ENCODE peak calls at places on chromosomes 12 and 14, in seven cellular contexts. Z, W, U, T, L, Y and Q are unnamed samples.
A peak's percentile ranks its signal among the peaks of the same experiment; 100 is the strongest.

GRCh38 chr14:65461730-65462129 is 49.2 kb downstream of the FUT8 start:
- DNase-seq in T (peak; percentile 43), Y (peak; percentile 28), W (no peak), Z (peak; percentile 30), L (no peak), U (no peak), Q (peak; percentile 34)

GRCh38 chr14:75522224-75522764 is at the start of gene BATF:
- DNase-seq in Y (no peak), Z (no peak), W (no peak), T (peak; percentile 74), U (no peak), L (peak; percentile 60), Q (no peak)

GRCh38 chr14:61491876-61492440 is 170.6 kb downstream of the PRKCH start:
- DNase-seq in U (no peak), W (no peak), Y (no peak), L (no peak), T (no peak), Z (no peak), Q (no peak)

GRCh38 chr14:70660967-70661871 is 19.5 kb downstream of the TTC9 start:
- DNase-seq in U (peak; percentile 26), L (no peak), T (no peak), W (no peak), Y (no peak), Z (no peak), Q (no peak)

GRCh38 chr14:80316426-80316825 is 105.1 kb upstream of the DIO2 start:
- DNase-seq in T (no peak), Z (peak; percentile 88), Y (peak; percentile 9), W (no peak), L (no peak), U (no peak), Q (peak; percentile 7)

GRCh38 chr14:59133202-59133601 is 55.3 kb upstream of the DAAM1 start:
- DNase-seq in W (no peak), U (no peak), T (peak; percentile 18), Z (peak; percentile 15), Y (no peak), L (no peak), Q (peak; percentile 7)

GRCh38 chr14:24838945-24839616 is 205.1 kb upstream of the GZMB start:
- DNase-seq in Y (no peak), Z (no peak), W (no peak), L (no peak), U (no peak), T (no peak), Q (no peak)

GRCh38 chr14:66066991-66067788 is 419.0 kb upstream of the CCDC196 start:
- DNase-seq in T (no peak), Y (no peak), W (no peak), L (no peak), U (no peak), Z (peak; percentile 20), Q (peak; percentile 34)

GRCh38 chr12:57223191-57224165 is 6.0 kb upstream of the SHMT2 start:
- DNase-seq in L (no peak), Z (no peak), U (no peak), W (no peak), T (no peak), Y (no peak), Q (no peak)

GRCh38 chr12:80590085-80590484 is 117.3 kb upstream of the MYF6 start:
- DNase-seq in W (no peak), T (no peak), L (no peak), U (no peak), Z (peak; percentile 78), Y (no peak), Q (peak; percentile 34)

GRCh38 chr14:32950584-32950983 is 11.9 kb downstream of the NPAS3 start:
- DNase-seq in T (no peak), Z (peak; percentile 81), U (no peak), L (no peak), Y (peak; percentile 54), W (no peak), Q (no peak)

GRCh38 chr14:36773136-36773540 is 111.5 kb downstream of the PAX9 start:
- DNase-seq in Y (peak; percentile 5), Z (peak; percentile 31), L (no peak), T (peak; percentile 26), W (no peak), U (no peak), Q (peak; percentile 23)

GRCh38 chr12:30795660-30796507 is 41.1 kb upstream of the CAPRIN2 start:
- DNase-seq in Z (peak; percentile 89), L (peak; percentile 71), Y (peak; percentile 92), W (peak; percentile 73), U (peak; percentile 46), T (peak; percentile 93), Q (peak; percentile 80)

GRCh38 chr14:96349286-96350075 is 13.7 kb downstream of the ATG2B start:
- DNase-seq in T (no peak), L (no peak), Z (peak; percentile 28), W (no peak), U (no peak), Y (no peak), Q (no peak)

GRCh38 chr12:87678453-87678852 is 350.7 kb downstream of the C12orf50 start:
- DNase-seq in Z (peak; percentile 30), U (no peak), T (no peak), L (no peak), W (no peak), Y (no peak), Q (peak; percentile 73)

GRCh38 chr14:71117839-71118743 is 210.8 kb downstream of the PCNX1 start:
- DNase-seq in W (no peak), Y (peak; percentile 66), T (no peak), U (no peak), Z (peak; percentile 90), L (no peak), Q (peak; percentile 89)

GRCh38 chr14:22886500-22887259 is 3.7 kb downstream of the REM2 start:
- DNase-seq in T (peak; percentile 87), Y (peak; percentile 67), Z (peak; percentile 61), U (peak; percentile 87), L (peak; percentile 87), W (peak; percentile 78), Q (peak; percentile 47)

GRCh38 chr12:6198556-6198955 is 1.6 kb upstream of the CD9 start:
- DNase-seq in W (no peak), U (no peak), T (no peak), Z (no peak), L (no peak), Y (no peak), Q (no peak)

GRCh38 chr12:6197996-6198395 is 2.2 kb upstream of the CD9 start:
- DNase-seq in Z (no peak), Y (no peak), W (no peak), L (no peak), T (no peak), U (no peak), Q (no peak)

GRCh38 chr12:6199531-6200265 is 502 bp upstream of the CD9 start:
- DNase-seq in Y (no peak), Z (peak; percentile 50), T (peak; percentile 84), U (no peak), L (peak; percentile 86), W (peak; percentile 66), Q (peak; percentile 23)

GRCh38 chr12:6200266-6201198 is at the start of gene CD9:
- DNase-seq in T (peak; percentile 71), Z (no peak), L (peak; percentile 88), Y (peak; percentile 57), W (peak; percentile 79), U (peak; percentile 75), Q (no peak)

DNA sequence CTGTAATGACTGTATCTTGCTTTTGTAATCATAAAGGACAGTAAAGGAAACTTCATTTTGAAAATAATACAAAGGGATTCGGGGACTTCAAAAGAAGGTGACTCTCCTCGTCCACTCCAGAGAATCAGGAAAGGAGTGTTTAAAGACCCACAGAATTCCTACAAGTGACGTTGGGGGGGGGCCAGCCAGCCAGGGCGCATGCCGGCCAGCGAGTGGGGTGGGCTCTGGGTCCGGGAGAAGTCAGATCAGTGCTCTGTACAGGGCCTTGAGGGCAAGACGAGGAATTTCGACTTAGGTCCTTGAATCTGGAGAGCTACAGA is 1.0 kb upstream of the CD9 start:
- DNase-seq in U (no peak), T (no peak), L (no peak), Y (no peak), W (no peak), Z (no peak), Q (no peak)
- H3K4me3 ChIP-seq in U (no peak overlapping the region), T (no peak overlapping the region), L (peak overlapping the region; percentile 82), Y (no peak overlapping the region), W (peak overlapping the region; percentile 79), Z (peak overlapping the region; percentile 65), Q (no peak overlapping the region)

DNA sequence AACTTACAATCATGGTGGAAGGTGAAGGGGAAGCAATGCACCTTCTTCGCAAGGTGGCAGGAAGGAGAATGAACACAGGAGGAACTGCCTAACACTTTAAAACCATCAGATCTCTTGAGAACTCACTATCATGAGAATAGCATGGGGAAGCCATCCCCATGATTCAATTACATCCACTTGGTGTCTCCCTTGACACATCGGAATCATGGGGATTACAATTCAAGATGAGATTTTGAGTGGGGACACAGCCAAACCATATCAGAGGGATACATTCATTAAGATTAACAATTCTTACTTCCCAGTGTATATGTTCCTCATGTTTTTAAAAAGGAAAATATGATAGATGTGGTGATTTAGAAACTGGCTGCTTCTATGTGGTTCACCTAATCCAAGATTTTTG is 117.9 kb downstream of the PDE3A start:
- DNase-seq in U (no peak), L (no peak), Y (peak; percentile 23), W (no peak), Z (no peak), T (peak; percentile 24), Q (peak; percentile 51)
- TF ChIP-seq CTCF in U (no peak), L (no peak), Y (peak; percentile 12), W (no peak), Z (peak; percentile 6), T (no peak), Q (peak; percentile 13)

GRCh38 chr14:104698688-104699425 is 9.4 kb downstream of the INF2 start:
- DNase-seq in L (no peak), T (no peak), W (peak; percentile 66), Y (no peak), U (no peak), Z (no peak), Q (no peak)
- H3K4me3 ChIP-seq in L (peak overlapping the region; percentile 21), T (no peak overlapping the region), W (peak overlapping the region; percentile 5), Y (no peak overlapping the region), U (no peak overlapping the region), Z (no peak overlapping the region), Q (no peak overlapping the region)

GRCh38 chr12:46516933-46517578 is 144.5 kb upstream of the SLC38A2 start:
- DNase-seq in Y (no peak), T (no peak), U (no peak), L (no peak), W (no peak), Z (no peak), Q (no peak)

GRCh38 chr12:46516238-46516932 is 143.8 kb upstream of the SLC38A2 start:
- DNase-seq in T (no peak), U (no peak), Y (no peak), Z (no peak), L (no peak), W (no peak), Q (no peak)

GRCh38 chr12:46518729-46519128 is 146.2 kb upstream of the SLC38A2 start:
- DNase-seq in Z (no peak), Y (no peak), U (no peak), W (no peak), L (no peak), T (no peak), Q (no peak)

GRCh38 chr12:46518184-46518583 is 145.6 kb upstream of the SLC38A2 start:
- DNase-seq in L (no peak), Y (no peak), U (no peak), T (no peak), Z (no peak), W (peak; percentile 21), Q (no peak)

DNA sequence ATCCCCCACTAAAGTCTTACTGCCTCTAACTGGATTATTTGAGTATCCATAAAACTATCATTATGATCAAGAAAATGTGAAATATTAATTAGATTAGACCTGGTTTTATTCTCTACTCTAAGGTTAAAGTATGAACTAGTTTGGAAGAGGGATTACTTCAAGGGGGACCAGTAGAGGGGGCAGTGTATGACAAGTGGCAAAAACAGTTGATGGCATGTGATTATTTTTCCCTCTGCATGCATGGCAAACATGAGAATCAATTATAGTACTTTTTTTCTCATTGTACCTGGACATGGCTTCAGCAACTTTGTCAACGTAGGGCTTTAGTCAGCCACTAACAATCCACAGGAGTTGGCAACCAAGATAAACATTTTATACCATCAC is 145.0 kb upstream of the SLC38A2 start:
- DNase-seq in W (no peak), U (no peak), L (no peak), Z (no peak), T (no peak), Y (no peak), Q (no peak)
- TF ChIP-seq CTCF in W (no peak), U (no peak), L (no peak), Z (no peak), T (no peak), Y (no peak), Q (no peak)